ENCODE peak calls at places on chromosome 14, in four cellular contexts. One of them, this sample, is unnamed. For H3K4me1, the result is how much of the 10 kb centered on the place peaks cover.

GRCh38 chr14:26370118-26370517 is 227.7 kb downstream of the NOVA1 start:
- DNase-seq in HCT116: no peak
- DNase-seq in A673: peak
- DNase-seq in endodermal cell: no peak
- DNase-seq in this sample: no peak

GRCh38 chr14:64187331-64187730 is 106.8 kb downstream of the ESR2 start:
- DNase-seq in HCT116: no peak
- DNase-seq in A673: no peak
- DNase-seq in endodermal cell: no peak
- DNase-seq in this sample: no peak

GRCh38 chr14:29123017-29123416 is 356.4 kb downstream of the FOXG1 start:
- DNase-seq in HCT116: no peak
- DNase-seq in A673: no peak
- DNase-seq in endodermal cell: no peak
- DNase-seq in this sample: no peak

GRCh38 chr14:58298477-58298879 is at the start of gene ARID4A:
- DNase-seq in HCT116: no peak
- DNase-seq in A673: no peak
- DNase-seq in endodermal cell: peak
- DNase-seq in this sample: peak

GRCh38 chr14:32090686-32091085 is 13.6 kb downstream of the ARHGAP5 start:
- DNase-seq in HCT116: no peak
- DNase-seq in A673: no peak
- DNase-seq in endodermal cell: no peak
- DNase-seq in this sample: no peak

GRCh38 chr14:83372271-83372670 is 1838.6 kb upstream of the SEL1L start:
- DNase-seq in HCT116: no peak
- DNase-seq in A673: no peak
- DNase-seq in endodermal cell: no peak
- DNase-seq in this sample: no peak

GRCh38 chr14:29521526-29522137 is 406.0 kb downstream of the PRKD1 start:
- DNase-seq in HCT116: no peak
- DNase-seq in A673: peak
- DNase-seq in endodermal cell: peak
- DNase-seq in this sample: peak

GRCh38 chr14:55075628-55076027 is 24.2 kb downstream of the MAPK1IP1L start:
- DNase-seq in HCT116: no peak
- DNase-seq in A673: no peak
- DNase-seq in endodermal cell: no peak
- DNase-seq in this sample: no peak

GRCh38 chr14:24431569-24432258 is 2.0 kb downstream of the KHNYN start:
- DNase-seq in HCT116: peak
- DNase-seq in A673: peak
- DNase-seq in endodermal cell: peak
- DNase-seq in this sample: peak

GRCh38 chr14:69543341-69544249 is 31.1 kb downstream of the CCDC177 start:
- DNase-seq in HCT116: peak
- DNase-seq in A673: no peak
- DNase-seq in endodermal cell: peak
- DNase-seq in this sample: peak

GRCh38 chr14:87687338-87687876 is 305.6 kb downstream of the GALC start:
- DNase-seq in HCT116: no peak
- DNase-seq in A673: no peak
- DNase-seq in endodermal cell: no peak
- DNase-seq in this sample: no peak

GRCh38 chr14:29749327-29749726 is 178.3 kb downstream of the PRKD1 start:
- DNase-seq in HCT116: no peak
- DNase-seq in A673: peak
- DNase-seq in endodermal cell: no peak
- DNase-seq in this sample: no peak

GRCh38 chr14:35388656-35389314 is 15.8 kb downstream of the NFKBIA start:
- DNase-seq in HCT116: no peak
- DNase-seq in A673: no peak
- DNase-seq in endodermal cell: no peak
- DNase-seq in this sample: no peak

GRCh38 chr14:64942531-64943111 is at the start of gene GPX2:
- DNase-seq in HCT116: no peak
- DNase-seq in A673: no peak
- DNase-seq in endodermal cell: peak
- DNase-seq in this sample: no peak

GRCh38 chr14:96204151-96205058 is at the start of gene BDKRB2:
- DNase-seq in HCT116: peak
- DNase-seq in A673: peak
- DNase-seq in endodermal cell: peak
- DNase-seq in this sample: peak

GRCh38 chr14:56422703-56423213 is 156.8 kb upstream of the TMEM260 start:
- DNase-seq in HCT116: peak
- DNase-seq in A673: peak
- DNase-seq in endodermal cell: peak
- DNase-seq in this sample: peak

GRCh38 chr14:50064993-50065392 is 51.4 kb downstream of the VCPKMT start:
- DNase-seq in HCT116: no peak
- DNase-seq in A673: no peak
- DNase-seq in endodermal cell: no peak
- DNase-seq in this sample: no peak

GRCh38 chr14:101709962-101710891 is 51.3 kb upstream of the PPP2R5C start:
- DNase-seq in HCT116: peak
- DNase-seq in A673: no peak
- DNase-seq in endodermal cell: peak
- DNase-seq in this sample: no peak

GRCh38 chr14:21498540-21499526 is 12.3 kb downstream of the METTL3 start:
- DNase-seq in HCT116: peak
- DNase-seq in A673: peak
- DNase-seq in endodermal cell: peak
- DNase-seq in this sample: peak

GRCh38 chr14:31286456-31287293 is 79.1 kb upstream of the HECTD1 start:
- DNase-seq in HCT116: peak
- DNase-seq in A673: peak
- DNase-seq in endodermal cell: peak
- DNase-seq in this sample: peak

GRCh38 chr14:24678801-24679247 is 44.8 kb upstream of the GZMB start:
- DNase-seq in HCT116: peak
- DNase-seq in A673: peak
- DNase-seq in endodermal cell: peak
- DNase-seq in this sample: peak

GRCh38 chr14:45610303-45610702 is 357.3 kb upstream of the MIS18BP1 start:
- DNase-seq in HCT116: no peak
- DNase-seq in A673: peak
- DNase-seq in endodermal cell: no peak
- DNase-seq in this sample: peak

GRCh38 chr14:92609955-92610354 is 96.4 kb downstream of the RIN3 start:
- DNase-seq in HCT116: no peak
- DNase-seq in A673: no peak
- DNase-seq in endodermal cell: no peak
- DNase-seq in this sample: no peak

GRCh38 chr14:32259368-32260013 is 56.4 kb upstream of the RNU6-8 start:
- DNase-seq in HCT116: peak
- DNase-seq in A673: peak
- DNase-seq in endodermal cell: peak
- DNase-seq in this sample: no peak

GRCh38 chr14:99040047-99040446 is 231.9 kb downstream of the BCL11B start:
- DNase-seq in HCT116: no peak
- DNase-seq in A673: no peak
- DNase-seq in endodermal cell: peak
- DNase-seq in this sample: no peak

GRCh38 chr14:71658261-71658860 is 273.9 kb upstream of the RGS6 start:
- DNase-seq in HCT116: no peak
- DNase-seq in A673: no peak
- DNase-seq in endodermal cell: no peak
- DNase-seq in this sample: no peak

GRCh38 chr14:99809376-99809775 is 16.2 kb downstream of the EML1 start:
- DNase-seq in HCT116: no peak
- DNase-seq in A673: no peak
- DNase-seq in endodermal cell: no peak
- DNase-seq in this sample: no peak

GRCh38 chr14:85514487-85514886 is 15.5 kb upstream of the FLRT2 start:
- DNase-seq in HCT116: no peak
- DNase-seq in A673: no peak
- DNase-seq in endodermal cell: no peak
- DNase-seq in this sample: no peak

GRCh38 chr14:33017016-33017415 is 78.3 kb downstream of the NPAS3 start:
- DNase-seq in HCT116: no peak
- DNase-seq in A673: no peak
- DNase-seq in endodermal cell: no peak
- DNase-seq in this sample: no peak

GRCh38 chr14:63180017-63180416 is 24.2 kb upstream of the RHOJ start:
- DNase-seq in HCT116: no peak
- DNase-seq in A673: no peak
- DNase-seq in endodermal cell: no peak
- DNase-seq in this sample: no peak

GRCh38 chr14:71383510-71383909 is 476.3 kb downstream of the PCNX1 start:
- DNase-seq in HCT116: no peak
- DNase-seq in A673: no peak
- DNase-seq in endodermal cell: no peak
- DNase-seq in this sample: no peak

GRCh38 chr14:23695220-23695999 is 59.2 kb downstream of the DHRS2 start:
- DNase-seq in HCT116: no peak
- DNase-seq in A673: no peak
- DNase-seq in endodermal cell: peak
- DNase-seq in this sample: no peak

GRCh38 chr14:69711065-69711464 is 55.9 kb upstream of the SRSF5 start:
- DNase-seq in HCT116: no peak
- DNase-seq in A673: peak
- DNase-seq in endodermal cell: no peak
- DNase-seq in this sample: peak

GRCh38 chr14:25121342-25122129 is 71.6 kb upstream of the STXBP6 start:
- DNase-seq in HCT116: no peak
- DNase-seq in A673: no peak
- DNase-seq in endodermal cell: no peak
- DNase-seq in this sample: no peak

GRCh38 chr14:95943699-95944098 is 67.1 kb downstream of the TUNAR start:
- DNase-seq in HCT116: no peak
- DNase-seq in A673: no peak
- DNase-seq in endodermal cell: no peak
- DNase-seq in this sample: peak

DNA sequence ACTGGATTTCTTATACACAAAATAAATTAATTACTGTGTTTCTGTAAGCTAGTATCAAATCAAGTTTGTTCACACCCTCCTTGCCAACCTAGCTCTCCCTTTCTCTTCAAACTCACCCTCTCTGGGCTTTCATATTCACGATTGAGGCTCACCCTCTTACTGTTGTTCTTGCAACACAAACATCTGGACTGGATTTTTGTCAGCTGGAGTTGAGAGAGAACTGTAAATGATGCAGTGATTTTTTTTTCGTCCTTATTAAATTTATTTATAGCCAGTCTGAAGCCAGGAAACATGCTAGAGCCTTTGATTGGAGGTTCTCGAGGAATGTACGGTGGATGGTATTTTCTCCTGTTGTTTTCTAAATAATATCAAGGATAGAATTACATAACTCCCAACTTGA is 485.1 kb downstream of the ZFP36L1 start:
- DNase-seq in HCT116: no peak
- DNase-seq in A673: no peak
- DNase-seq in endodermal cell: no peak
- DNase-seq in this sample: no peak
- H3K4me1 ChIP-seq in HCT116: under half
- H3K4me1 ChIP-seq in A673: under half
- H3K4me1 ChIP-seq in endodermal cell: under half
- H3K4me1 ChIP-seq in this sample: under half

GRCh38 chr14:103433902-103434563 is 48.8 kb downstream of the MARK3 start:
- DNase-seq in HCT116: no peak
- DNase-seq in A673: no peak
- DNase-seq in endodermal cell: no peak
- DNase-seq in this sample: no peak

GRCh38 chr14:103436533-103436932 is 51.3 kb downstream of the MARK3 start:
- DNase-seq in HCT116: no peak
- DNase-seq in A673: peak
- DNase-seq in endodermal cell: no peak
- DNase-seq in this sample: no peak

GRCh38 chr14:103432627-103433026 is 47.4 kb downstream of the MARK3 start:
- DNase-seq in HCT116: no peak
- DNase-seq in A673: no peak
- DNase-seq in endodermal cell: no peak
- DNase-seq in this sample: peak

DNA sequence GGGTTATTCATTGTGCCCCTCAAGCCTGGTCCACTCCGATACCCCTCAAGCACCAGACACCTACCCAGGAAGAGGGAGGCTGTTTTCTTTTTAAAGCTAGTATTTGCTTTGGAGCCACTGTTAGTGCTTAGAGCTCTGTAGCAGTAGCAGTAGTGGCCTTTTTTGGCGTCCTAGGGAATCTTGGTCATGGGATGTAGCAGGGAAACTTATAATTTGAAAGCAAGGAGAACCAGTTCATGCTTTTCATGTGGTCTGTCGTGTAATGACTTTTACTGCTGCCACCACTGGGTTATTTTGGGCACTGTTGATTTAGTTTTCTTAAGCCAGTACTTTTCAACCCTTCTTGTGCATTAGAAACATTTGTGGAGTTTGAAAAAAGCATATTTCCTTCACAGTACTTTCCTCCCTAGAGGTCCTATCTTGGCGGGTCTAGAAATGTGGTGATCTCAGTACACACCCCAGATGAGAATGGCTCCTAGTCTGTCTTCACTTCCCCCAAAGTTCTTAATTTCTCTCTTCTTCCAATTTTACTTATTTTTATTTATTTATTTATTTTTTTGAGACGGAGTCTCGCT is 49.7 kb downstream of the MARK3 start:
- DNase-seq in HCT116: no peak
- DNase-seq in A673: no peak
- DNase-seq in endodermal cell: no peak
- DNase-seq in this sample: no peak
- H3K4me3 ChIP-seq in HCT116: no peak
- H3K4me3 ChIP-seq in A673: no peak
- H3K4me3 ChIP-seq in endodermal cell: no peak
- H3K4me3 ChIP-seq in this sample: no peak

GRCh38 chr14:104695660-104696000 is 6.2 kb downstream of the INF2 start:
- DNase-seq in HCT116: no peak
- DNase-seq in A673: no peak
- DNase-seq in endodermal cell: no peak
- DNase-seq in this sample: no peak
- H3K4me1 ChIP-seq in HCT116: under half
- H3K4me1 ChIP-seq in A673: under half
- H3K4me1 ChIP-seq in endodermal cell: under half
- H3K4me1 ChIP-seq in this sample: under half

DNA sequence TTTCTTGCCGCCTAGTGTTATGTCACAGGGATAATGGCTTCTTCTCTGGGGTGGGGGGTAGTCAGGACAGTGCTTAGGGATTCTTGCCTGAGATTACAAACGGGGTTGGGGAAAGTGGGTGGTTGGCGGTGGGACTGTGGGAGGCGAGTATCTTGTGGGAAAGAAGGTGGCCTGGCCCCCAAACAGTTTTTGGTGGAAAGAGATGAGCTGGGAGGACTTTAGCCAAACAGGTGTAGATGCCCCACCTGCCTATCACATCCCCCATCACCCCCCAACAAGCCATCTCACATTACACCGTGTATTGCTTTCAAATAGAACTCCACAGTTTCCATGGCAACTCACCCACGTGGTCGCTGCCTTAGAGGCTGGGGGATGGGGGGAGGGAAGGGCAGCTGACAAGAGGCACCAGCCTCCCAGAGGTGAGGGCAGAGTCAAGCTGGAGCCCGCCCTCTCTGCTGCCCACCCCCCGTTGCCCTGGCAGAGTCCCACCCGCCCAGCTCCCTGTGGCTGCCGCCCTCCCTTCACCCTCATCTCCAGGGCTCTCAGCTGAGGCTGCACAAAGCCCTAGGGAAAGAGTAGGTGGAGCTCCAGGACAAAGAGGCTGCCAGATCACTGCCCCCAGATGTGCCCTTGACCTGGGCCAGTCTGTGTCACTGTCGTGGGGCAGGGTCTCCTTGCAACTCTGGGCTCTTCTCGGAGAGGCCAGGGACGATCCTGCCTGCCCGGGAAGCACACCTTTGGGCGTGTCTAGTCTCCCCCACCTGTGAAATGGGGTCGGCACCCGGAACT is 98.3 kb downstream of the LRRC74A start:
- DNase-seq in HCT116: no peak
- DNase-seq in A673: peak
- DNase-seq in endodermal cell: peak
- DNase-seq in this sample: peak
- H3K4me3 ChIP-seq in HCT116: no peak
- H3K4me3 ChIP-seq in A673: no peak
- H3K4me3 ChIP-seq in endodermal cell: no peak
- H3K4me3 ChIP-seq in this sample: no peak

This sample was measured in HAP-1.